ENCODE peak calls at places on chromosome 9, in seven cellular contexts. One of them, this sample, is unnamed.

GRCh38 chr9:79572891-79573696 is 1.3 kb downstream of the TLE4 start:
- DNase-seq in HepG2: no peak
- DNase-seq in HCT116: no peak
- DNase-seq in H1: no peak
- DNase-seq in GM12878: no peak
- DNase-seq in K562: peak
- DNase-seq in SK-N-SH: peak
- DNase-seq in this sample: no peak

GRCh38 chr9:32378496-32378895 is 5.9 kb upstream of the ACO1 start:
- DNase-seq in HepG2: peak
- DNase-seq in HCT116: peak
- DNase-seq in H1: no peak
- DNase-seq in GM12878: peak
- DNase-seq in K562: peak
- DNase-seq in SK-N-SH: peak
- DNase-seq in this sample: peak

GRCh38 chr9:91048739-91049138 is 247.1 kb downstream of the SYK start:
- DNase-seq in HepG2: no peak
- DNase-seq in HCT116: no peak
- DNase-seq in H1: no peak
- DNase-seq in GM12878: no peak
- DNase-seq in K562: no peak
- DNase-seq in SK-N-SH: no peak
- DNase-seq in this sample: no peak

GRCh38 chr9:113309204-113309813 is 6.1 kb upstream of the RNF183 start:
- DNase-seq in HepG2: peak
- DNase-seq in HCT116: peak
- DNase-seq in H1: no peak
- DNase-seq in GM12878: no peak
- DNase-seq in K562: peak
- DNase-seq in SK-N-SH: peak
- DNase-seq in this sample: peak

GRCh38 chr9:79565245-79565644 is 6.5 kb upstream of the TLE4 start:
- DNase-seq in HepG2: no peak
- DNase-seq in HCT116: no peak
- DNase-seq in H1: no peak
- DNase-seq in GM12878: peak
- DNase-seq in K562: no peak
- DNase-seq in SK-N-SH: no peak
- DNase-seq in this sample: no peak

GRCh38 chr9:119284118-119284517 is 85.1 kb downstream of the BRINP1 start:
- DNase-seq in HepG2: peak
- DNase-seq in HCT116: no peak
- DNase-seq in H1: no peak
- DNase-seq in GM12878: no peak
- DNase-seq in K562: no peak
- DNase-seq in SK-N-SH: peak
- DNase-seq in this sample: peak

GRCh38 chr9:108478871-108479332 is 376.9 kb downstream of the ACTL7B start:
- DNase-seq in HepG2: peak
- DNase-seq in HCT116: no peak
- DNase-seq in H1: no peak
- DNase-seq in GM12878: peak
- DNase-seq in K562: no peak
- DNase-seq in SK-N-SH: no peak
- DNase-seq in this sample: peak

GRCh38 chr9:101977614-101978210 is 239.3 kb upstream of the GRIN3A start:
- DNase-seq in HepG2: peak
- DNase-seq in HCT116: peak
- DNase-seq in H1: no peak
- DNase-seq in GM12878: no peak
- DNase-seq in K562: peak
- DNase-seq in SK-N-SH: peak
- DNase-seq in this sample: no peak

GRCh38 chr9:134474058-134474370 is 147.8 kb downstream of the RXRA start:
- DNase-seq in HepG2: no peak
- DNase-seq in HCT116: no peak
- DNase-seq in H1: no peak
- DNase-seq in GM12878: no peak
- DNase-seq in K562: no peak
- DNase-seq in SK-N-SH: no peak
- DNase-seq in this sample: no peak

GRCh38 chr9:121437891-121438290 is 61.8 kb downstream of the GGTA1 start:
- DNase-seq in HepG2: no peak
- DNase-seq in HCT116: no peak
- DNase-seq in H1: no peak
- DNase-seq in GM12878: no peak
- DNase-seq in K562: no peak
- DNase-seq in SK-N-SH: no peak
- DNase-seq in this sample: no peak

GRCh38 chr9:122812736-122813135 is 12.8 kb downstream of the OR1K1 start:
- DNase-seq in HepG2: no peak
- DNase-seq in HCT116: no peak
- DNase-seq in H1: no peak
- DNase-seq in GM12878: no peak
- DNase-seq in K562: no peak
- DNase-seq in SK-N-SH: no peak
- DNase-seq in this sample: no peak

GRCh38 chr9:122806661-122807060 is 6.7 kb downstream of the OR1K1 start:
- DNase-seq in HepG2: no peak
- DNase-seq in HCT116: no peak
- DNase-seq in H1: no peak
- DNase-seq in GM12878: no peak
- DNase-seq in K562: no peak
- DNase-seq in SK-N-SH: no peak
- DNase-seq in this sample: no peak

GRCh38 chr9:122810306-122810946 is 10.5 kb downstream of the OR1K1 start:
- DNase-seq in HepG2: peak
- DNase-seq in HCT116: peak
- DNase-seq in H1: peak
- DNase-seq in GM12878: peak
- DNase-seq in K562: peak
- DNase-seq in SK-N-SH: peak
- DNase-seq in this sample: peak

GRCh38 chr9:122808141-122808540 is 8.2 kb downstream of the OR1K1 start:
- DNase-seq in HepG2: no peak
- DNase-seq in HCT116: no peak
- DNase-seq in H1: no peak
- DNase-seq in GM12878: no peak
- DNase-seq in K562: no peak
- DNase-seq in SK-N-SH: no peak
- DNase-seq in this sample: no peak

GRCh38 chr9:122807271-122807900 is 7.5 kb downstream of the OR1K1 start:
- DNase-seq in HepG2: no peak
- DNase-seq in HCT116: no peak
- DNase-seq in H1: no peak
- DNase-seq in GM12878: no peak
- DNase-seq in K562: no peak
- DNase-seq in SK-N-SH: no peak
- DNase-seq in this sample: no peak
- TF ChIP-seq JUND in HepG2: no peak
- TF ChIP-seq JUND in HCT116: no peak
- TF ChIP-seq JUND in H1: no peak
- TF ChIP-seq JUND in GM12878: no peak
- TF ChIP-seq JUND in K562: no peak
- TF ChIP-seq JUND in SK-N-SH: no peak
- TF ChIP-seq JUND in this sample: no peak

GRCh38 chr9:38298904-38299303 is 93.6 kb upstream of the ALDH1B1 start:
- DNase-seq in HepG2: no peak
- DNase-seq in HCT116: no peak
- DNase-seq in H1: no peak
- DNase-seq in GM12878: no peak
- DNase-seq in K562: no peak
- DNase-seq in SK-N-SH: no peak
- DNase-seq in this sample: no peak
- TF ChIP-seq JUND in HepG2: no peak
- TF ChIP-seq JUND in HCT116: no peak
- TF ChIP-seq JUND in H1: no peak
- TF ChIP-seq JUND in GM12878: no peak
- TF ChIP-seq JUND in K562: no peak
- TF ChIP-seq JUND in SK-N-SH: no peak
- TF ChIP-seq JUND in this sample: no peak

GRCh38 chr9:129888809-129889460 is 53.7 kb downstream of the USP20 start:
- DNase-seq in HepG2: no peak
- DNase-seq in HCT116: no peak
- DNase-seq in H1: no peak
- DNase-seq in GM12878: no peak
- DNase-seq in K562: no peak
- DNase-seq in SK-N-SH: no peak
- DNase-seq in this sample: no peak

GRCh38 chr9:129886226-129887174 is 51.2 kb downstream of the USP20 start:
- DNase-seq in HepG2: no peak
- DNase-seq in HCT116: no peak
- DNase-seq in H1: no peak
- DNase-seq in GM12878: peak
- DNase-seq in K562: peak
- DNase-seq in SK-N-SH: no peak
- DNase-seq in this sample: peak

GRCh38 chr9:129888085-129888808 is 53.0 kb downstream of the USP20 start:
- DNase-seq in HepG2: no peak
- DNase-seq in HCT116: no peak
- DNase-seq in H1: no peak
- DNase-seq in GM12878: peak
- DNase-seq in K562: peak
- DNase-seq in SK-N-SH: no peak
- DNase-seq in this sample: no peak

GRCh38 chr9:129885670-129886106 is 50.4 kb downstream of the USP20 start:
- DNase-seq in HepG2: peak
- DNase-seq in HCT116: peak
- DNase-seq in H1: peak
- DNase-seq in GM12878: peak
- DNase-seq in K562: peak
- DNase-seq in SK-N-SH: peak
- DNase-seq in this sample: peak

DNA sequence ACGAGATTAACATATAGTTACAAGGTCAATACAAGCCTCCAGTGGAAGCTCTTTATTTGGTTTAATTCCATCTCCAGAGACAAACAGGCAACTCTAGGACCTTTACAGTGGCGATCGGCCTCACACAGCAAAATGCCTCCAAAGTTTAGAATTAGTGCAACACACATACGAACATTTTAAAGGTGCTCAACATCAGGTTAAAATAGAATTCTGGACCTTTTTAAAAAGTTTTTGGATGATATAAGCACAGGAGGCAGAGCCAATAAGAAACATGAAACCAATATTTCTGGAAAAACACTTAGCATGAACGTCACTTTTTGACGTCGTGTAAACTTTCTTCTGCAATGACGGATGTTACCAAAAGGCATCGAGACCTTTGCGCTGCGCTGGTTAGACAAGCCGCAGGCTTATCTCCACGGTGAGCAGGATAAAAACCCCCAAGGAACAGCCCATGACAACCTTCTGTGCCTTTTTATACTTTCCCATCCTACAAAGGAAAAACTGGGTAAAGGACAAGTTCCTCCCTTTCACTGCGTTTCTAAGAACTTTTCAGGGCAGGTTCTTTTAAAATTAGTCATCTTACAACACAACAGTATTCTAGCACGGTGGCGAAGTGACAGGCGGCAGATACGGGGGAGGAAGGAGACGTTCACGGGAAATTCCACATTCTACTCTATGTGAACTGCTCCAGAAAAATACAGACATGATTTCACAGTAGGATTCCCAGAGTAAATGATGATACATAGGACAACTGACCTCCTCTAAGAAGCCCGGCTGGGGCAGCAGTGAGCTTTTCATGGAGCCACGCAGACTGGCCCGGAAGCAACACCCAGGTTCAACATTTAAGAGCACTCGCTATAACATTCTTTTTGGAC is 52.2 kb downstream of the USP20 start:
- DNase-seq in HepG2: no peak
- DNase-seq in HCT116: no peak
- DNase-seq in H1: no peak
- DNase-seq in GM12878: peak
- DNase-seq in K562: peak
- DNase-seq in SK-N-SH: no peak
- DNase-seq in this sample: no peak
- TF ChIP-seq JUND in HepG2: no peak
- TF ChIP-seq JUND in HCT116: no peak
- TF ChIP-seq JUND in H1: no peak
- TF ChIP-seq JUND in GM12878: no peak
- TF ChIP-seq JUND in K562: peak
- TF ChIP-seq JUND in SK-N-SH: no peak
- TF ChIP-seq JUND in this sample: no peak

GRCh38 chr9:128933731-128934130 is 12.9 kb downstream of the PHYHD1 start:
- DNase-seq in HepG2: no peak
- DNase-seq in HCT116: no peak
- DNase-seq in H1: no peak
- DNase-seq in GM12878: no peak
- DNase-seq in K562: no peak
- DNase-seq in SK-N-SH: no peak
- DNase-seq in this sample: no peak

GRCh38 chr9:128940946-128941755 is 6.3 kb downstream of the DOLK start:
- DNase-seq in HepG2: no peak
- DNase-seq in HCT116: no peak
- DNase-seq in H1: no peak
- DNase-seq in GM12878: no peak
- DNase-seq in K562: no peak
- DNase-seq in SK-N-SH: no peak
- DNase-seq in this sample: no peak

GRCh38 chr9:128940271-128940921 is 7.0 kb downstream of the DOLK start:
- DNase-seq in HepG2: peak
- DNase-seq in HCT116: no peak
- DNase-seq in H1: no peak
- DNase-seq in GM12878: no peak
- DNase-seq in K562: no peak
- DNase-seq in SK-N-SH: peak
- DNase-seq in this sample: no peak

GRCh38 chr9:128936171-128936865 is 11.1 kb downstream of the DOLK start:
- DNase-seq in HepG2: no peak
- DNase-seq in HCT116: no peak
- DNase-seq in H1: no peak
- DNase-seq in GM12878: no peak
- DNase-seq in K562: no peak
- DNase-seq in SK-N-SH: no peak
- DNase-seq in this sample: no peak

DNA sequence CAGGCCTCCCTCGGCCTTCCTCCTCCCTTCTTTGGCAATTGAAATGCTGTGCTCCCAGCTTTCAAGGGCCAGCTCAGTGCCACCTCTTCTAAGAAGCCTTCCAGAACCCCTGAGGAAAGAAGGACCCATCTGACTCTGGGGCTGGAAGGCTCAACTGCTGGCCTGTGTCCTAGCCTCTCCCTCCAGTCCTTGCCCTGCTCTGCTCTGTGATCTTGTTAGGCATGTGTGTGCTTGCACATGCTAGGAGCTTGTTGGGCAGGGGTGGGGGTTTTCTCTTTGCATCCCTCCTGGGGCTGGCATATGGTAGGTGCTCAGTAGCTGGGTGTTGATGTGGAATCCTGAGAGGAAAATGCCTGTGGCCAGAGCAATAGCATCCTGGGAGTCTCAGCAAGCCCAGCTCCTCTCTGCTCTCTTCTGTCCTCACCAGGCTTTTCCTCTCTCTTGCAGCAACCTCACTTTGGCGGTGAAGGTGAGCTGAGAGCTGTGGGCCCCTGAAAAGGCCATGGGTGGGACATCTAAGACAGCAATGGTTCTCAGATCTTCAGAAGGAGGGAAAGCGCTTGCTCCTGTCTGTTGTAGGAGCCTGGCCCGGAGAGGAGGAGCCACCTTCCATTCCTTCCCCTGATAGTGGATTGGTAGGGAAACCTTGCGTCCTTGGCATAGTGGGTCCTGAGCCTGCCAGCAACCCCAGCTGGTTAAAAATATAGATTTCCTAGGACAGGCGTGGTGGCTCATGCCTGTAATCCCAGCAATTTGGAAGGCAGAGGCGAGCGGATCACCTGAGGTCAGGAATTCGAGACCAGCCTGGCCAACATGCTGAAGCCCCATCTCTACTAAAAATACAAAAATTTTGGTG is 9.9 kb downstream of the DOLK start:
- DNase-seq in HepG2: no peak
- DNase-seq in HCT116: no peak
- DNase-seq in H1: no peak
- DNase-seq in GM12878: no peak
- DNase-seq in K562: no peak
- DNase-seq in SK-N-SH: no peak
- DNase-seq in this sample: no peak
- TF ChIP-seq JUND in HepG2: no peak
- TF ChIP-seq JUND in HCT116: no peak
- TF ChIP-seq JUND in H1: no peak
- TF ChIP-seq JUND in GM12878: no peak
- TF ChIP-seq JUND in K562: no peak
- TF ChIP-seq JUND in SK-N-SH: no peak
- TF ChIP-seq JUND in this sample: no peak